ENCODE peak calls at places on chromosome 19, in eight cellular contexts. Z is left ventricle myocardium inferior, C is fibroblast of lung, N is DND-41, K is activated B cell treated with CpG ODN at 0.5 μM for 24 hours, Y is brain microvascular endothelial cell, B is ascending aorta, P is cardiac fibroblast. Q is an unnamed sample.

GRCh38 chr19:9130965-9131364 is 4.2 kb upstream of the OR7G3 start:
- DNase-seq in K (no peak), N (no peak), C (no peak), Z (no peak), Y (no peak), B (no peak), P (no peak), Q (no peak)

GRCh38 chr19:43820098-43820860 is 6.8 kb upstream of the ZNF283 start:
- DNase-seq in K (no peak), P (peak), N (no peak), Z (peak), B (peak), Y (peak), C (peak), Q (no peak)

GRCh38 chr19:28329429-28329828 is 883.5 kb downstream of the UQCRFS1 start:
- DNase-seq in N (no peak), P (no peak), B (no peak), C (no peak), Y (no peak), Z (no peak), K (no peak), Q (no peak)

GRCh38 chr19:10762656-10763055 is 44.8 kb downstream of the DNM2 start:
- DNase-seq in N (peak), Z (peak), C (no peak), Y (no peak), P (no peak), B (no peak), K (no peak), Q (no peak)

GRCh38 chr19:31338069-31338767 is 11.0 kb downstream of the TSHZ3 start:
- DNase-seq in Z (peak), K (no peak), Y (peak), N (peak), C (peak), B (peak), P (peak), Q (no peak)

GRCh38 chr19:14544977-14545715 is 15.8 kb downstream of the TECR start:
- DNase-seq in P (no peak), K (no peak), Y (no peak), C (peak), N (no peak), B (no peak), Z (peak), Q (no peak)

GRCh38 chr19:29812080-29812880 is 489 bp downstream of the CCNE1 start:
- DNase-seq in C (no peak), B (no peak), P (no peak), N (no peak), Y (no peak), Z (peak), K (peak), Q (peak)

GRCh38 chr19:47438793-47439220 is 19.5 kb upstream of the MEIS3 start:
- DNase-seq in K (no peak), P (no peak), Z (no peak), B (no peak), Y (no peak), N (no peak), C (no peak), Q (no peak)

GRCh38 chr19:40585677-40586422 is 9.2 kb downstream of the SHKBP1 start:
- DNase-seq in B (no peak), C (peak), N (no peak), Y (peak), K (no peak), P (peak), Z (no peak), Q (no peak)

GRCh38 chr19:14871619-14872230 is 14.2 kb downstream of the OR7A17 start:
- DNase-seq in P (peak), N (no peak), B (no peak), C (no peak), Z (no peak), K (no peak), Y (no peak), Q (no peak)

GRCh38 chr19:46625731-46626130 is 842 bp upstream of the PTGIR start:
- DNase-seq in Y (no peak), N (no peak), C (no peak), B (no peak), Z (no peak), P (no peak), K (no peak), Q (no peak)

GRCh38 chr19:36973021-36973843 is 57.1 kb downstream of the ZNF568 start:
- DNase-seq in Z (peak), B (peak), N (peak), C (peak), Y (peak), P (peak), K (peak), Q (no peak)

GRCh38 chr19:41999071-41999877 is 5.2 kb upstream of the ATP1A3 start:
- DNase-seq in C (no peak), Z (no peak), K (no peak), B (no peak), Y (no peak), N (no peak), P (no peak), Q (no peak)

GRCh38 chr19:52138614-52139290 is 986 bp downstream of the ZNF616 start:
- DNase-seq in Z (no peak), C (peak), K (no peak), P (peak), N (peak), Y (peak), B (no peak), Q (peak)

GRCh38 chr19:14718522-14719113 is 28.8 kb downstream of the ZNF333 start:
- DNase-seq in B (no peak), P (no peak), N (no peak), C (peak), Z (no peak), K (no peak), Y (no peak), Q (no peak)

GRCh38 chr19:11405846-11406643 is 13.1 kb downstream of the RGL3 start:
- DNase-seq in N (no peak), K (peak), Y (no peak), P (no peak), B (no peak), C (no peak), Z (no peak), Q (no peak)

GRCh38 chr19:58582985-58583384 is 9.8 kb upstream of the MZF1 start:
- DNase-seq in C (no peak), B (peak), Y (no peak), N (no peak), Z (no peak), P (no peak), K (no peak), Q (no peak)

GRCh38 chr19:43331435-43332010 is 22.0 kb upstream of the CD177 start:
- DNase-seq in Z (no peak), K (no peak), N (no peak), P (no peak), Y (no peak), B (no peak), C (no peak), Q (no peak)

GRCh38 chr19:14575428-14575980 is 3.6 kb upstream of the NDUFB7 start:
- DNase-seq in Y (no peak), K (no peak), Z (no peak), B (no peak), N (no peak), P (no peak), C (no peak), Q (no peak)

GRCh38 chr19:33303791-33304759 is 1.7 kb upstream of the CEBPA start:
- DNase-seq in P (no peak), Z (no peak), K (no peak), B (peak), C (no peak), N (no peak), Y (no peak), Q (no peak)

GRCh38 chr19:7522072-7522922 is at the start of gene MCOLN1:
- DNase-seq in P (peak), K (peak), C (peak), Y (peak), B (peak), Z (peak), N (peak), Q (peak)

GRCh38 chr19:14116918-14117578 is 514 bp downstream of the PRKACA start:
- DNase-seq in B (no peak), Z (peak), N (peak), P (no peak), Y (no peak), C (no peak), K (no peak), Q (no peak)

GRCh38 chr19:1239796-1240737 is 1.5 kb upstream of the ATP5F1D start:
- DNase-seq in P (peak), Y (peak), N (peak), C (peak), Z (peak), B (peak), K (peak), Q (peak)

GRCh38 chr19:41323430-41324125 is 13.6 kb downstream of the CCDC97 start:
- DNase-seq in N (no peak), C (peak), P (peak), K (no peak), B (peak), Z (peak), Y (peak), Q (no peak)

GRCh38 chr19:9362905-9363304 is at the start of gene ZNF177:
- DNase-seq in Y (peak), K (no peak), N (peak), Z (no peak), B (no peak), C (peak), P (peak), Q (no peak)

GRCh38 chr19:34363930-34364329 is 1.1 kb upstream of the GPI start:
- DNase-seq in N (no peak), Z (no peak), Y (no peak), P (no peak), K (no peak), B (no peak), C (no peak), Q (no peak)

GRCh38 chr19:15623711-15624318 is 8.8 kb downstream of the CYP4F8 start:
- DNase-seq in B (no peak), Y (no peak), P (no peak), K (no peak), N (peak), Z (no peak), C (no peak), Q (no peak)

GRCh38 chr19:50803633-50804419 is 13.6 kb downstream of the ACP4 start:
- DNase-seq in Y (no peak), P (peak), C (no peak), K (no peak), Z (no peak), N (no peak), B (no peak), Q (peak)

GRCh38 chr19:9903341-9903740 is 33.0 kb downstream of the OLFM2 start:
- DNase-seq in Z (no peak), C (no peak), N (no peak), K (no peak), P (no peak), B (no peak), Y (no peak), Q (no peak)

GRCh38 chr19:53506728-53507127 is 31.2 kb upstream of the ZNF331 start:
- DNase-seq in Z (no peak), Y (no peak), K (no peak), N (no peak), P (no peak), C (no peak), B (no peak), Q (no peak)

GRCh38 chr19:14561832-14562351 is 10.0 kb downstream of the NDUFB7 start:
- DNase-seq in N (no peak), B (peak), Z (peak), P (peak), Y (peak), C (peak), K (no peak), Q (no peak)

GRCh38 chr19:48064509-48064908 is 20.6 kb upstream of the CABP5 start:
- DNase-seq in Z (no peak), B (no peak), C (peak), P (no peak), N (no peak), Y (peak), K (no peak), Q (no peak)

GRCh38 chr19:30277941-30278881 is 94.0 kb upstream of the ZNF536 start:
- DNase-seq in P (no peak), Z (no peak), N (no peak), Y (no peak), B (no peak), C (no peak), K (no peak), Q (no peak)

GRCh38 chr19:2345794-2346663 is 14.0 kb upstream of the TMPRSS9 start:
- DNase-seq in K (no peak), C (no peak), Y (no peak), P (peak), Z (peak), B (no peak), N (no peak), Q (no peak)

GRCh38 chr19:15249912-15250634 is 17.8 kb upstream of the EPHX3 start:
- DNase-seq in N (no peak), Y (peak), B (peak), C (peak), K (no peak), P (peak), Z (peak), Q (no peak)

GRCh38 chr19:46990998-46991676 is 28.5 kb upstream of the NPAS1 start:
- DNase-seq in Y (peak), Z (peak), N (peak), B (peak), P (peak), C (peak), K (no peak), Q (peak)

GRCh38 chr19:12669272-12670158 is 2.9 kb downstream of the WDR83 start:
- DNase-seq in K (peak), B (peak), P (peak), C (peak), Y (peak), N (peak), Z (peak), Q (peak)
- TF ChIP-seq CTCF in K (no peak), B (no peak), P (no peak), C (no peak), Y (peak), N (peak), Z (peak), Q (no peak)

DNA sequence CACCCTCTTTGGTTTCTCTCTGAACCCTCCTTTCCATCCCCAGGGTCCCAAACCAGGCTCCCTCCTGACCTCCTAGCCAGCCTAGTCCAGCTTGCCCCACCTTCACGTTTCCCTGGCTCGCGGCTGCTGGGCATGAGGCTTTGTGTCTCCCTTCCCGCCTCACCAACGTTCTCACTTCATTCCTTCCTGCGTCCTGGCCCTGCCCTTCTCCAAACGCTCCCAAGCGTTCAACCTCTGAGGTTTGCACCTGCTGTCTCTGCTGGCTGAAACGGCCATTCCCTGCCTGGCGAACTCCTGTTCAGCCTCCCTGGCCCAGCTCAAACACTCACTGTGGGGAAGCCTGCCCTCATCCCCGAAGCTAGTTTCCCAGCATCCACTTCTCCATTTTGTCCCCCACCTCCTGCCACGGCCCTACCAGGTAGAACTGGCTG is 12.4 kb downstream of the EPS8L1 start:
- DNase-seq in Z (no peak), K (no peak), Y (no peak), P (no peak), C (no peak), N (no peak), B (no peak), Q (no peak)
- TF ChIP-seq CTCF in Z (no peak), K (no peak), Y (no peak), P (no peak), C (no peak), N (no peak), B (no peak), Q (no peak)

DNA sequence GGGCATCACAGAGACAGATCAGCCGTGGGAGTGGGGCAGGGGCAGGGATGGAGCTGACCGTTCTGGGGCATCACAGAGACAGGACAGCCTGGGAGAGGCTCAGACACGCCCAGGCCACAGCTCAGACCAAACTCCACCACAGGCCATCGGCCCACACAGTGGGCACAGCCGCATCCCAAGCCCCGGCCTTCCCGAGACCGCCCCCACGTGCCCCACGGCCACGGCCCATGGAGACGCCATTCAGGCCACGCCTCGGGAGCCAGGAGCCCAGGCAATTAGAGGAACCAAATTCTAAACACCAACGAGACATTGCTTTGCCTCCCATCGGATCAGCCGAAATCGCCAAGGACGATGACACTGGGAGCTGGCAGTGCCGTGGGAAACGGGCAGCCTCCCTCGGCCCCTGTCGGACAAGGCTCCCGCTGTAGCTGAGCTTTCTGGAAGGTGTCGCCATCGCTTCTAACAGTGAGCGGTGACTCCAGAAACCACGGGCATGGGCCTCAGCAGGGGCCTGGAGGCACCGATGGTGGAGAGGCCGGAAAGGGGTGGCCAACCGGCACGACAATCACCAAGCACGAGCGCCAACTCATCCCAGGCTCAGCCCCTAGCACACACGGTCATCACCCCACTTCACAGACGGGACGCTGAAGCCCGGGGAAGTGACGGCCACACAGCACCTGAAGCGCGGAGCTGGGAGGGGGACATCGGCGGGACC is 2.4 kb downstream of the PIP5K1C start:
- DNase-seq in C (no peak), K (no peak), B (no peak), P (no peak), Y (no peak), N (no peak), Z (no peak), Q (no peak)
- TF ChIP-seq CTCF in C (no peak), K (no peak), B (no peak), P (no peak), Y (no peak), N (no peak), Z (no peak), Q (no peak)

GRCh38 chr19:49213791-49214190 is 56.2 kb downstream of the TRPM4 start:
- DNase-seq in C (no peak), P (no peak), Y (no peak), K (no peak), N (peak), B (no peak), Z (no peak), Q (no peak)
- TF ChIP-seq CTCF in C (no peak), P (peak), Y (peak), K (no peak), N (peak), B (no peak), Z (no peak), Q (peak)

DNA sequence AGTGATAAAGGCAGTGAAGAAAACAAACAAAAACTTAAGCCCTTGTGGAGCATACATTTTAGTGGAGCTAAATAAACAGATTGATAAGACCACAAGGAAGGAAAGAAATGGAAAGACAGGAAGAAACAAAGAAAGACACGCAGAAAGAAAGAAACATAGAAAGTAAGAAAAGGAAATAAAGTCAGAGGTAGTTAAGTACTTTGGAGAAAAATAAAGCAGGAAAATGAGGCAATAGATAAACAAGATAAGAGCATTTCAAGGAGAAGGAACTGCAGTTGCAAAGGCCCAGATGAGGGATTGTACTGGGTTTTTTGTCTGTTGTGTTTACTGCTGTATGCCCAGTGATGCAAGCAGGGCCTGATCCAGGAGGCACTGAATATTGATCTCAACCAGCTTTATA is 1.0 kb downstream of the NFKBIB start:
- DNase-seq in C (no peak), Z (no peak), N (no peak), P (peak), Y (no peak), B (no peak), K (no peak), Q (no peak)
- TF ChIP-seq CTCF in C (no peak), Z (no peak), N (no peak), P (no peak), Y (no peak), B (no peak), K (no peak), Q (no peak)

DNA sequence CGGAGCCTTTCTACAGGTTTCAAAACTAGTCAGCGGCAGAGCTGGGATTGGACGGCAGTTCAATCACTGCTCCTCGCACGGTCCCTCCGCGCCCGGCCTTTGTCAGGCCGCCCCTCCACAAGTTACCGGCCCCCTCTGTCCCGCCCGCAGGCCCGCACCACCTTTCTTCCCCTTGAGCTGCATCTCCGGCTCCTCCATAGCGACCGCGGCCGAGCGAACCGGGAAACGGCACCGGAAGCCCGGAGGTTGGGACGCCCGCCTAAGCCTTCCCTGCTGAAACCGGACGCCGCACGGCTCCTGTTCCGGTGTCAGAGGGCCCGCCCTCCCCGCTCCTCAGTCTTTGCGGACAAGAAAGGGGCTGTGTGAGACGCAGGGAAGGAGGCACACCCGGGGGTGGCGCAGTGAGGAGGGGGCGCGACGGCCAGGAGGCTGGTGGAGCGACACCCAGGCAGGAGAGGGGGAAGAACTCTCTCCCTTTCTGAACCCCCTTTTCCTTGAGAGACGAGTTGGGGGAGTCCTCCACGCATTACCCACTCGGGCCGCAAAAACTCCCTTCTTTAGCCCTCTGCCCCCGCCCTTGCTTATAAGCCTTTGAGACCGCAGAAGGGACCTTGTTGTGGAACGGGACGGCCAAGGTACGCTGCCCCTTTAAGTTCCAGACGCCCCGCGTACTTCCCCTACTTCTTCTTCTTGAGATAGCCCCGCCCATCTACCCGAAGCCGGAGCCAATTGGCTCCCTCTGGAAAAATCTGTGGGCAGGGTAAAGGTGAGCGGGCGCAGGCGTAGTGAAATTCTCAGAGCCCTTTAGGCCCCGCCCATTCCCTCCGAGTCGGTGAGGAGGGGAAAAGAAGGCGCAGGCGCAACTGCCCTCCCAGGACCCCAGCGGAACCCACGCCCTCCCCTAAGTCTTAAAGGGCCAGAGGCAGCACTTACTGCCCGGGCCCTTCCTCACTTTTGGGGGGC is at the start of the genes BORCS8 and RFXANK:
- DNase-seq in K (peak), Z (peak), P (peak), C (peak), Y (peak), B (peak), N (peak), Q (peak)
- TF ChIP-seq CTCF in K (no peak), Z (no peak), P (no peak), C (no peak), Y (no peak), B (no peak), N (no peak), Q (no peak)

GRCh38 chr19:35874392-35874930 is 6.1 kb downstream of the APLP1 start:
- DNase-seq in Y (no peak), N (no peak), C (no peak), Z (no peak), P (no peak), K (no peak), B (no peak), Q (no peak)
- TF ChIP-seq CTCF in Y (no peak), N (no peak), C (no peak), Z (no peak), P (no peak), K (no peak), B (no peak), Q (no peak)

GRCh38 chr19:5696196-5697021 is 6.3 kb downstream of the RPL36 start:
- DNase-seq in C (no peak), K (no peak), N (no peak), Z (no peak), B (no peak), Y (no peak), P (no peak), Q (no peak)
- TF ChIP-seq CTCF in C (no peak), K (no peak), N (no peak), Z (no peak), B (no peak), Y (no peak), P (no peak), Q (no peak)

Q was measured in mesothelial cell of epicardium.